ENCODE peak calls at places on chromosomes 11 and 22, in four cellular contexts. G is GM12878, T is HEK293T, I is HepG2. K is an unnamed sample.

GRCh38 chr11:133961890-133962289 is 5.1 kb upstream of the IGSF9B start:
- DNase-seq in G (no peak), T (no peak), I (no peak), K (no peak)

GRCh38 chr11:7457211-7457610 is 28.1 kb upstream of the OLFML1 start:
- DNase-seq in G (no peak), T (no peak), I (no peak), K (no peak)

GRCh38 chr11:61893981-61894380 is 2.6 kb upstream of the FADS3 start:
- DNase-seq in G (no peak), T (no peak), I (no peak), K (no peak)

GRCh38 chr22:40196628-40197027 is 18.9 kb downstream of the TNRC6B start:
- DNase-seq in G (peak), T (no peak), I (no peak), K (no peak)

GRCh38 chr11:3959015-3959917 is 103.8 kb downstream of the STIM1 start:
- DNase-seq in G (no peak), T (peak), I (peak), K (peak)

GRCh38 chr11:124898711-124899110 is 1.0 kb upstream of the ROBO4 start:
- DNase-seq in G (no peak), T (no peak), I (peak), K (no peak)

GRCh38 chr11:131897976-131898375 is 527.6 kb downstream of the NTM start:
- DNase-seq in G (no peak), T (no peak), I (no peak), K (no peak)

GRCh38 chr22:19488884-19489843 is 9.4 kb downstream of the CDC45 start:
- DNase-seq in G (no peak), T (no peak), I (no peak), K (peak)

GRCh38 chr11:13834463-13834862 is 128.1 kb upstream of the SPON1 start:
- DNase-seq in G (no peak), T (peak), I (no peak), K (peak)

GRCh38 chr11:2094354-2095197 is 44.6 kb downstream of the IGF2 start:
- DNase-seq in G (no peak), T (no peak), I (no peak), K (no peak)

GRCh38 chr11:57248780-57249383 is 11.8 kb upstream of the APLNR start:
- DNase-seq in G (no peak), T (peak), I (peak), K (peak)

DNA sequence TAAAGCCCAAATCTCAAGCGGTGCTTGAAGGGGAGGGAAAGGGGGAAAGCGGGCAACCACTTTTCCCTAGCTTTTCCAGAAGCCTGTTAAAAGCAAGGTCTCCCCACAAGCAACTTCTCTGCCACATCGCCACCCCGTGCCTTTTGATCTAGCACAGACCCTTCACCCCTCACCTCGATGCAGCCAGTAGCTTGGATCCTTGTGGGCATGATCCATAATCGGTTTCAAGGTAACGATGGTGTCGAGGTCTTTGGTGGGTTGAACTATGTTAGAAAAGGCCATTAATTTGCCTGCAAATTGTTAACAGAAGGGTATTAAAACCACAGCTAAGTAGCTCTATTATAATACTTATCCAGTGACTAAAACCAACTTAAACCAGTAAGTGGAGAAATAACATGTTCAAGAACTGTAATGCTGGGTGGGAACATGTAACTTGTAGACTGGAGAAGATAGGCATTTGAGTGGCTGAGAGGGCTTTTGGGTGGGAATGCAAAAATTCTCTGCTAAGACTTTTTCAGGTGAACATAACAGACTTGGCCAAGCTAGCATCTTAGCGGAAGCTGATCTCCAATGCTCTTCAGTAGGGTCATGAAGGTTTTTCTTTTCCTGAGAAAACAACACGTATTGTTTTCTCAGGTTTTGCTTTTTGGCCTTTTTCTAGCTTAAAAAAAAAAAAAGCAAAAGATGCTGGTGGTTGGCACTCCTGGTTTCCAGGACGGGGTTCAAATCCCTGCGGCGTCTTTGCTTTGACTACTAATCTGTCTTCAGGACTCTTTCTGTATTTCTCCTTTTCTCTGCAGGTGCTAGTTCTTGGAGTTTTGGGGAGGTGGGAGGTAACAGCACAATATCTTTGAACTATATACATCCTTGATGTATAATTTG is 6.8 kb downstream of the MALAT1 start:
- DNase-seq in G (no peak), T (no peak), I (no peak), K (peak)
- TF ChIP-seq TARDBP in G (no peak), T (no peak), I (no peak), K (no peak)

DNA sequence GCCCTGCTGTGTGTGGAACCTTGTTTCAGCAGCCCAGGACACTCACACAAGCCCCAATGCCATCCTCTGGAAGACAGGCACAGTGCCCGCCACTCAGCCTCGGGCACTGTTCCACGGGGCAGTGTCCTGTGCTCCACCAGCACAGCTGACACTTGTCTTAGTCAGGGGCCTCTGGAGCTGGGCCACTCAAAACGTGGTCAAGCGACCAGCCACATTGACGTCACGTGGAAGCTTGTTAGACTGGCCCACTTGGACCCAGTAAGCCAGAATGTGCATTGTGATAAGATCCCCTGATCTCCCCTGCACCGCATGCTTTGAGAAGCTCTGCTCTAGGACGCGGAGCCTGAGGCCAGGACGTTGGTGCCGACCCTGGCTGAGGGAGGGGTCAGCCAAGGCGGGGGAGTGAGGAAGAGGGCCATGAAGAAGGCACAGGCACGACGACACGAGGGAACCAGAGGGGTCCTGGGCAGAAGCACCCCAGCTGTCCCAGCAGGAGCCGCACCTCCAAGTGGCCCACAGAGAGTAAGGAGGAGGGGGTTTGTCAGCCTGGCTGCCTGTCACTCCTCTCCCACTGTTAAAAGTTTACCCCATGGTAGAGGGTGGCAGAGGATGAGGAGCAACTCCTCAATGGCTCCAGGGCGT is 64.6 kb downstream of the LINC01488 start:
- DNase-seq in G (no peak), T (no peak), I (no peak), K (peak)
- TF ChIP-seq TARDBP in G (no peak), T (no peak), I (no peak), K (no peak)

DNA sequence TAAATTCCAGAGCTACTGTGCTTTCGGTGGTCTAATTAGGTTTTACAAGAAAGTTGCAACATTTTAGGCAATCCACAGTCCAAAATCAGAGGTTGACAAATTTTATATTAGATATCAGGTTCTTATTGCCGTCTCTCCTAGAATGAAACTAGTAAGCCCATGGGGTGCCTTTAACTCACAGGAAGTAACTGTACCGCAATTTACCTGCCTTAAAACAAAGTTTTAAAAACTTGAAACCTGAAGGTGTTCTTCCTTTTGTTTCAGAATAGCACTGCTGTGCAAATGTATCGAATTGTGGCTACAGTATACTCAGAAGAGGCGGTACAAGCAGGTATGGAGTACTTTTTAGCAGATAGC is 77.2 kb downstream of the PISD start:
- DNase-seq in G (no peak), T (no peak), I (no peak), K (no peak)
- TF ChIP-seq TARDBP in G (no peak), T (no peak), I (no peak), K (no peak)

GRCh38 chr11:75425422-75425821 is 7.6 kb downstream of the KLHL35 start:
- DNase-seq in G (no peak), T (peak), I (no peak), K (peak)
- TF ChIP-seq TARDBP in G (no peak), T (no peak), I (no peak), K (no peak)

DNA sequence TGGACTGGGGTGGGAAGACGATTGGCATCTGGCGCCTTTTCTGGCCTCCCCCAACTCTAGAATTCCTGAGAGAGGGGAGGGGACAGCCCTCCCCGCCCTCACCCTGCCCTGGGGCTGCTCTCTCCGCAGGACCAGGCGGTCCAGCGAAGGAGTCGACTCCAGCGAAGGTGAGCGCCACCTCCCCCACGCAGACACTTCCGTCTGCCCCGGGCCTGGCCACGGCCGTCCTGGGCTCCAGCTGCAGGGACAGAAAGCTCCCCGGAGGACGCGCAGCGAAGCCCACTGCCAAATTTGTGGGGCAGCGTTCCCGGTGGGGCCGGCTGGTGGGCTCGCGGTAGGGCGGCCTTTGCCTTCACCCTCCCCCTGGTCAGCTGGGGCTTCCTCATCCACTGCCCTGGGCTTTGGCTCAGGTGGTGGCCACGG is 670 bp downstream of the SSH3 start:
- DNase-seq in G (no peak), T (peak), I (no peak), K (no peak)
- TF ChIP-seq TARDBP in G (no peak), T (no peak), I (no peak), K (no peak)

GRCh38 chr22:21632237-21632895 is at the start of gene CCDC116:
- DNase-seq in G (no peak), T (peak), I (peak), K (peak)
- TF ChIP-seq TARDBP in G (no peak), T (no peak), I (no peak), K (no peak)

GRCh38 chr22:29580200-29580810 is 608 bp downstream of the NIPSNAP1 start:
- DNase-seq in G (no peak), T (no peak), I (peak), K (no peak)

GRCh38 chr22:29581799-29582198 is 886 bp upstream of the NIPSNAP1 start:
- DNase-seq in G (no peak), T (no peak), I (no peak), K (no peak)

GRCh38 chr22:29574762-29575450 is 6.0 kb downstream of the NIPSNAP1 start:
- DNase-seq in G (no peak), T (no peak), I (peak), K (no peak)

DNA sequence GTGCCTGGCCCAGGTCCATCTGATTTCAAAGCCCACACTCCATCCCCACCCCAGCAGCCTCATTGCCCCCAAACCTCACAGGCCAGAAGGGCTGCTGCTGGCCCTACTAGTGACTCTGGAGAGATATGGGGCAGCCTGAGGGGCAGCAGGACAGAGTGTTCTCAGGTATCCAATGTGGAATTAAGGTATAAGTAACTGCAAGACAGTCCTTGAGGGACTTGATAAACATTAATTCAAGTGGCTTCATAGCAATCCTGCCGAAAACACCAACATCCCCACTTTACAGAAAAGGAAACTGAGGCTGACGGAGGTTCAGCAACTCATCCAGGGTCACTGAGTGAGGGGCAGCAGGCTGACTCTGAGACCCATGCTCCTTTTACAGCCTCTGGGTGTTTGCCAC is 2.5 kb downstream of the NIPSNAP1 start:
- DNase-seq in G (no peak), T (no peak), I (no peak), K (no peak)
- TF ChIP-seq TARDBP in G (no peak), T (no peak), I (no peak), K (no peak)